ENCODE peak calls at places on chromosomes 2 and 18, in eight cellular contexts. I is posterior cingulate gyrus; R is activated CD4-positive, alpha-beta T cell treated with anti-CD3 and anti-CD28 coated beads for 4 hours; G is HT1080; V is heart left ventricle; P is NCI-H2171; Q is activated T-cell treated with anti-CD3 and anti-CD28 coated beads for 1 hour; T is T-helper 2 cell. C is an unnamed sample.

GRCh38 chr2:197871780-197872456 is 67.5 kb downstream of the PLCL1 start:
- DNase-seq in Q (no peak), I (no peak), V (no peak), R (no peak), P (no peak), T (no peak), G (no peak), C (no peak)

GRCh38 chr2:216081487-216082387 is at the start of the genes PECR and TMEM169:
- DNase-seq in P (peak; percentile 78), T (peak; percentile 62), R (peak; percentile 53), V (peak; percentile 90), Q (peak; percentile 63), G (peak; percentile 61), I (peak; percentile 96), C (peak; percentile 60)

GRCh38 chr18:74271656-74272055 is 20.1 kb downstream of the CYB5A start:
- DNase-seq in I (no peak), V (no peak), T (no peak), G (no peak), R (no peak), Q (no peak), P (no peak), C (no peak)

GRCh38 chr2:224523626-224524577 is 61.3 kb downstream of the CUL3 start:
- DNase-seq in P (no peak), R (no peak), I (no peak), V (no peak), Q (no peak), T (no peak), G (no peak), C (no peak)

GRCh38 chr18:73340135-73340934 is 472.5 kb upstream of the NETO1 start:
- DNase-seq in Q (no peak), I (no peak), G (peak; percentile 61), V (no peak), T (no peak), R (no peak), P (no peak), C (no peak)

GRCh38 chr2:227134591-227134990 is 29.4 kb downstream of the COL4A4 start:
- DNase-seq in V (no peak), Q (no peak), T (no peak), I (no peak), G (no peak), R (no peak), P (no peak), C (no peak)

GRCh38 chr2:225400060-225400511 is 576 bp downstream of the NYAP2 start:
- DNase-seq in G (peak; percentile 28), P (peak; percentile 50), V (no peak), T (no peak), R (peak; percentile 1), Q (no peak), I (peak; percentile 72), C (no peak)

GRCh38 chr2:30385327-30385726 is 61.7 kb upstream of the LCLAT1 start:
- DNase-seq in P (no peak), I (no peak), G (peak; percentile 36), Q (no peak), T (no peak), V (no peak), R (no peak), C (no peak)

GRCh38 chr2:855177-855576 is 95.5 kb upstream of the SNTG2 start:
- DNase-seq in I (no peak), T (no peak), P (no peak), V (no peak), R (no peak), Q (no peak), G (peak; percentile 51), C (no peak)

GRCh38 chr2:55364189-55365055 is 55.2 kb downstream of the CCDC88A start:
- DNase-seq in R (no peak), G (peak; percentile 93), I (no peak), V (no peak), P (no peak), T (no peak), Q (no peak), C (no peak)

GRCh38 chr2:176421291-176422050 is 152.2 kb downstream of the MTX2 start:
- DNase-seq in P (no peak), I (no peak), R (no peak), G (no peak), Q (no peak), T (no peak), V (no peak), C (no peak)

GRCh38 chr2:31558401-31559295 is 22.1 kb downstream of the SRD5A2 start:
- DNase-seq in T (no peak), R (no peak), G (peak; percentile 65), I (no peak), V (no peak), P (no peak), Q (no peak), C (no peak)

GRCh38 chr2:38619458-38620164 is 16.9 kb upstream of the HNRNPLL start:
- DNase-seq in I (no peak), R (no peak), Q (no peak), V (no peak), G (peak; percentile 18), T (no peak), P (no peak), C (no peak)

C was measured in T follicular helper cell.